ENCODE peak calls at places on chromosomes 16 and 17, in four cellular contexts. M is CD4-positive, CD25-positive, alpha-beta regulatory T cell; J is BE2C; W is testis. G is an unnamed sample. For H3K27me3, the result is how much of the 10 kb centered on the place peaks cover.

GRCh38 chr17:73118876-73119485 is 26.5 kb upstream of the SLC39A11 start:
- DNase-seq in W (no peak), J (peak), M (no peak), G (peak)

GRCh38 chr16:71406724-71407123 is 35.1 kb downstream of the TLE7 start:
- DNase-seq in J (no peak), M (no peak), W (no peak), G (no peak)

GRCh38 chr16:29308644-29309546 is 97.6 kb downstream of the NPIPB11 start:
- DNase-seq in M (no peak), J (no peak), W (no peak), G (no peak)

GRCh38 chr16:68086860-68087268 is 1.7 kb downstream of the NFATC3 start:
- DNase-seq in M (no peak), J (no peak), W (no peak), G (no peak)

GRCh38 chr17:75730065-75730464 is 8.8 kb downstream of the ITGB4 start:
- DNase-seq in W (no peak), J (no peak), M (no peak), G (no peak)

GRCh38 chr17:56982312-56982711 is 4.4 kb downstream of the SCPEP1 start:
- DNase-seq in W (no peak), M (no peak), J (no peak), G (no peak)

GRCh38 chr16:57041182-57042156 is 50.9 kb upstream of the CPNE2 start:
- DNase-seq in W (no peak), J (no peak), M (peak), G (no peak)

GRCh38 chr16:22029632-22030031 is 21.7 kb downstream of the MOSMO start:
- DNase-seq in M (no peak), W (no peak), J (no peak), G (no peak)

GRCh38 chr16:75311383-75311938 is 60.0 kb upstream of the BCAR1 start:
- DNase-seq in J (no peak), W (no peak), M (no peak), G (no peak)

GRCh38 chr16:71293921-71294320 is 4.7 kb upstream of the CMTR2 start:
- DNase-seq in M (no peak), W (no peak), J (no peak), G (no peak)

GRCh38 chr16:27547134-27547533 is 2.6 kb downstream of the GTF3C1 start:
- DNase-seq in W (peak), M (peak), J (peak), G (no peak)

GRCh38 chr17:75845058-75845711 is 981 bp upstream of the UNC13D start:
- DNase-seq in J (peak), M (peak), W (peak), G (peak)

GRCh38 chr16:51048544-51048943 is 102.5 kb downstream of the SALL1 start:
- DNase-seq in J (no peak), W (no peak), M (no peak), G (no peak)

GRCh38 chr16:85963746-85964370 is 64.9 kb downstream of the IRF8 start:
- DNase-seq in W (peak), M (no peak), J (no peak), G (peak)
- H3K27me3 ChIP-seq in W (under half), M (under half), J (under half), G (under half)

DNA sequence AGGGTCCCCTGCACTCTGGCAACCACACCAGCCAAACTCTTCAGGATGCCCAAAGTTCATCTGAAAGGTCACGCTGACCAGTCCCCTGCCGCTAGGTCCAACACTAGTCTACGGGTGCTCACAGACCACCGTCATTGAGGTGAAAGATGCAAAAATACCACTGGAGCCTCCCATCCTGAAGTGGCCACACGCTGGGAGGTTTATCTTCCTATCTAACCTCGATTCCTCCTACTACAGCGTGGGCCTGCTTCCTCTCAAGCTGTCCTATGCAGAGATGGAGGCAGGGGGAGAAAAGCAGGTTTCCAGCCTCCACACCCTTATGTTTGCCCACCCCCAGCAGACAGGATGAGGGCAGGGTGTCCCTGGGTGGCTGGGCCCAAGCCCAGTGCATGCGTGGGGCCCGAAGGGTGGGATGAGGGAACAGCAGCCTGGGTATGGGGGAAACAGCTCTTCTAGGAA is 6.3 kb downstream of the SRCIN1 start:
- DNase-seq in J (no peak), W (no peak), M (no peak), G (no peak)
- H3K27me3 ChIP-seq in J (under half), W (under half), M (under half), G (under half)

DNA sequence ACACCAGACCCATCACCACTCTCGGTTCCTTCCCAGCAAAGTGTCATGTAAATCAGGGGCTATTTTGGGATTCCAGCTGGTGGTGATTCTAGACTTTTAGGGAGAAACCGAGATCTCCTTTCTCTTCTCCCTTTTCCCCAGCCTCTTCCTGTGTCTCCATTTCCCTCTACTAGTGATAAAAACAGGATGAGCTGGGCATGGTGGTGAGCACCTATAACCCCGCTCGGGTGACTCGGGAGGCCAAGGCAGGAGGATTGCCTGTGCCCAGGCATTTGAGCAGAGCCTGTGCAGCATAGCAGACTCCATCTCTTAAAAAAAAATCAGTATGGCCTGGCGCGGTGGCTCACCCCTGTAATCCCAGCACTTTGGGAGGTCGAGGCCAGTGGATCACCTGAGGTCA is 6.1 kb downstream of the TBX21 start:
- DNase-seq in W (no peak), J (no peak), M (no peak), G (no peak)
- H3K27me3 ChIP-seq in W (under half), J (under half), M (under half), G (under half)

GRCh38 chr17:40813804-40814203 is 8.6 kb downstream of the KRT10 start:
- DNase-seq in J (no peak), M (no peak), W (no peak), G (no peak)

GRCh38 chr17:40809721-40810421 is 10.1 kb upstream of the KRT28 start:
- DNase-seq in W (no peak), J (no peak), M (no peak), G (no peak)

GRCh38 chr17:40806131-40806530 is 6.4 kb upstream of the KRT28 start:
- DNase-seq in M (no peak), W (no peak), J (no peak), G (no peak)

GRCh38 chr17:40812639-40813038 is 9.8 kb downstream of the KRT10 start:
- DNase-seq in W (no peak), J (no peak), M (no peak), G (no peak)

GRCh38 chr17:40810505-40810904 is 10.7 kb upstream of the KRT28 start:
- DNase-seq in J (no peak), W (no peak), M (no peak), G (no peak)
- H3K27me3 ChIP-seq in J (half or more), W (under half), M (half or more), G (under half)

GRCh38 chr17:79483842-79484241 is 127.0 kb downstream of the RBFOX3 start:
- DNase-seq in W (no peak), J (no peak), M (no peak), G (no peak)

GRCh38 chr17:79485399-79485985 is 125.4 kb downstream of the RBFOX3 start:
- DNase-seq in J (no peak), W (no peak), M (no peak), G (no peak)

GRCh38 chr17:79484600-79485398 is 126.1 kb downstream of the RBFOX3 start:
- DNase-seq in J (no peak), W (no peak), M (no peak), G (no peak)

GRCh38 chr17:79483122-79483521 is 127.7 kb downstream of the RBFOX3 start:
- DNase-seq in M (no peak), W (no peak), J (no peak), G (no peak)

DNA sequence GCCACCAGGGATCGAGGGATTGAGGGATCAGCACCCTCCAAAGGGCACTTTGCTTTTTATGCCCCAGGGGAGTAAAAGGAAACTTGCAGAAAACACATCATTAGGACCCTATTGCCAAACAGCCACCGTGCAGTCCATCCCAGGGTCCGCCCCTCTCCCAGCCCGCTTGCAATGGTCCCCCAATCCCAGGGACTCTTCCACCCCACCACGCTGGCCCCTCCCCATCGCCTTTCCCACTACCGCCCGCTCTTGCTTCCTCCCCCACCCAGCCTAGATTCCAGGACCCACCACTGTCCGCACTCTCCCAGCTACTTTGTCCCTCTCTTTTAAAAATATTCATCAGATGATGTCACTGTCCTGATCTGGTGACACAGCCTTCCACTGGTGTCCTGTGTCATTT is 128.1 kb downstream of the RBFOX3 start:
- DNase-seq in W (no peak), J (no peak), M (no peak), G (no peak)
- H3K27me3 ChIP-seq in W (under half), J (under half), M (under half), G (under half)

DNA sequence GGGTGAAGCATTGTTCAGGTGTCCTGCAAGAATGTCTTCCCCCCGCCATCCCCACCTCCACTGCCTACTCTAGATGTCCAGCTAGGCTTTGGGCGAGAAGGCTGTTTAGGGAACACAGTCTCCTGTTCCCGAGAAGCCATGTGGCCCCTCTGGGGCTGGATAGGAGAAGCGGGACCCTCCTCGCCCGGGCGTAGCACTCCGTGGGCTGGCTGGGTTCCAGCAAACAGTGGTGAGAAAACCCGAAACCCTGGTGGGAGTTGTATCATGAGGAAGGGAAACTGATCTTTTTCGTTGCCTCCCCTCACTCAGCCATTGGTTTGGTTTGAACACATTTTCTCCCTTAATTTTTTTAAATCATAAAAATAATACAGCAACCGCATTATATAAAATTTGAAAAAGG is 56.6 kb downstream of the IRF8 start:
- DNase-seq in J (no peak), W (no peak), M (no peak), G (no peak)
- H3K27me3 ChIP-seq in J (under half), W (under half), M (under half), G (under half)

GRCh38 chr16:88461291-88462269 is 8.5 kb downstream of the ZFPM1 start:
- DNase-seq in W (peak), M (no peak), J (no peak), G (no peak)
- H3K27me3 ChIP-seq in W (under half), M (under half), J (under half), G (under half)

DNA sequence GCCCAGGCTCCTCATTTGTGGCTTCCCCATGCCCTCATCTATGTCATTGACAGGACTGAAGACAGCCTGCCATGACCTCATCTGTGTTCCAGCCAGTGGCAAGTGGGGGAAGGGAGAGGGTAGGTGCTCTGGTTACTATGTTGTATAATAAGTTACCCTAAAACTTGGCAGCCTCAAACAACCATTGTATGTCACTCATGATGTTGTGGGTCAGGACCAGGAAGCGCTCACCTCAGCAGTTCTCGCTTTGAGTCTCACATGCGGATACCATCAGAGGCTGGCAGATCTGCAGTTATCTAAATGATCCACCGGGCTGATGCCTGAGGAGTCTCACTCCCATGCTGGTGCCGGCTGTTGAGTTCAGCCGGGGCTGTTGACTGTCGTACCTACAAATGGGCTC is 89.0 kb upstream of the TMEM97 start:
- DNase-seq in W (peak), J (no peak), M (peak), G (no peak)
- H3K27me3 ChIP-seq in W (under half), J (under half), M (under half), G (under half)

GRCh38 chr17:4586043-4586442 is 1.7 kb downstream of the SMTNL2 start:
- DNase-seq in M (no peak), W (no peak), J (no peak), G (no peak)
- H3K27me3 ChIP-seq in M (under half), W (under half), J (under half), G (under half)